ENCODE peak calls at places on chromosomes 4 and X, in four cellular contexts. F is AG04450, V is neural progenitor cell, I is occipital lobe. H is an unnamed sample.

GRCh38 chr4:110878413-110878812 is 255.5 kb upstream of the PITX2 start:
- DNase-seq in F (no peak), V (no peak), I (no peak), H (no peak)

GRCh38 chrX:45743081-45743533 is 542.4 kb upstream of the DIPK2B start:
- DNase-seq in F (no peak), V (no peak), I (no peak), H (no peak)

GRCh38 chrX:103629295-103630170 is 758 bp downstream of the TCEAL1 start:
- DNase-seq in F (peak), V (peak), I (peak), H (no peak)

GRCh38 chrX:103877571-103877970 is 45.5 kb upstream of the RAB9B start:
- DNase-seq in F (no peak), V (no peak), I (no peak), H (no peak)

GRCh38 chrX:30196322-30196721 is 19.0 kb upstream of the MAGEB2 start:
- DNase-seq in F (no peak), V (peak), I (no peak), H (no peak)

GRCh38 chrX:130944230-130944629 is 41.2 kb upstream of the ENOX2 start:
- DNase-seq in F (no peak), V (no peak), I (no peak), H (no peak)

GRCh38 chrX:48465336-48465933 is 4.6 kb downstream of the SLC38A5 start:
- DNase-seq in F (peak), V (no peak), I (no peak), H (peak)

GRCh38 chr4:165505991-165506779 is 127.4 kb downstream of the CPE start:
- DNase-seq in F (peak), V (no peak), I (no peak), H (no peak)

GRCh38 chr4:68249434-68249833 is 3.9 kb upstream of the TMPRSS11B start:
- DNase-seq in F (no peak), V (no peak), I (no peak), H (no peak)

GRCh38 chr4:3303445-3303824 is 10.6 kb downstream of the RGS12 start:
- DNase-seq in F (no peak), V (no peak), I (no peak), H (no peak)

GRCh38 chrX:143296521-143296920 is 220.8 kb downstream of the SPANXN3 start:
- DNase-seq in F (no peak), V (peak), I (no peak), H (no peak)

GRCh38 chr4:86442881-86443280 is 83.0 kb upstream of the MAPK10 start:
- DNase-seq in F (no peak), V (no peak), I (no peak), H (no peak)

GRCh38 chr4:26524001-26524400 is 33.7 kb upstream of the CCKAR start:
- DNase-seq in F (no peak), V (no peak), I (no peak), H (no peak)

GRCh38 chr4:81919238-81919637 is 447.5 kb upstream of the RASGEF1B start:
- DNase-seq in F (no peak), V (peak), I (no peak), H (no peak)

GRCh38 chr4:6688879-6689505 is 4.7 kb upstream of the S100P start:
- DNase-seq in F (peak), V (peak), I (peak), H (peak)

GRCh38 chr4:152512483-152512882 is 23.4 kb downstream of the FBXW7 start:
- DNase-seq in F (no peak), V (no peak), I (no peak), H (no peak)

GRCh38 chr4:121785479-121785878 is 15.6 kb upstream of the EXOSC9 start:
- DNase-seq in F (no peak), V (no peak), I (peak), H (no peak)

GRCh38 chrX:111098874-111099273 is 2.9 kb downstream of the PAK3 start:
- DNase-seq in F (no peak), V (peak), I (peak), H (no peak)

GRCh38 chrX:130336531-130336930 is 3.2 kb upstream of the SLC25A14 start:
- DNase-seq in F (no peak), V (no peak), I (no peak), H (no peak)

GRCh38 chr4:2101346-2102044 is 42.4 kb downstream of the NAT8L start:
- DNase-seq in F (no peak), V (no peak), I (no peak), H (no peak)

GRCh38 chrX:63784902-63785692 is at the start of gene ARHGEF9:
- DNase-seq in F (no peak), V (peak), I (peak), H (no peak)

GRCh38 chrX:38045697-38046096 is 39.3 kb downstream of the SYTL5 start:
- DNase-seq in F (no peak), V (no peak), I (no peak), H (no peak)